ENCODE peak calls at places on chromosomes 1 and 21, in seven cellular contexts. P is amygdala; A is stimulated activated CD4-positive, alpha-beta T cell treated with anti-CD3 and anti-CD28 coated beads, Interleukin-12 subunit alpha, Interleukin-12 subunit beta, amount 100 ng/mL, for 4 hours; S is naive thymus-derived CD8-positive, alpha-beta T cell; H is stimulated activated CD8-positive, alpha-beta memory T cell treated with anti-CD3 and anti-CD28 coated beads, Interleukin-4, amount 100 ng/mL, for 1 hour; U is effector memory CD4-positive, alpha-beta T cell; W is HFFc6. O is an unnamed sample.

GRCh38 chr21:32604484-32604883 is 7.7 kb downstream of the CFAP298 start:
- DNase-seq in P (no peak), A (no peak), S (no peak), H (no peak), U (no peak), W (no peak), O (no peak)

GRCh38 chr1:41566969-41567368 is 82.5 kb upstream of the EDN2 start:
- DNase-seq in P (no peak), A (no peak), S (no peak), H (no peak), U (no peak), W (no peak), O (no peak)

GRCh38 chr1:203600782-203601513 is 25.7 kb upstream of the ATP2B4 start:
- DNase-seq in P (no peak), A (no peak), S (no peak), H (no peak), U (no peak), W (no peak), O (no peak)

GRCh38 chr1:72435025-72435424 is 152.7 kb upstream of the NEGR1 start:
- DNase-seq in P (no peak), A (no peak), S (no peak), H (no peak), U (no peak), W (peak), O (peak)

GRCh38 chr1:43944860-43945259 is 1.9 kb upstream of the IPO13 start:
- DNase-seq in P (no peak), A (no peak), S (no peak), H (no peak), U (no peak), W (no peak), O (no peak)

GRCh38 chr1:79745928-79746327 is 739.4 kb upstream of the ADGRL4 start:
- DNase-seq in P (no peak), A (no peak), S (no peak), H (no peak), U (no peak), W (no peak), O (peak)

GRCh38 chr1:109792056-109792831 is 28.5 kb upstream of the EPS8L3 start:
- DNase-seq in P (peak), A (no peak), S (no peak), H (no peak), U (no peak), W (peak), O (peak)

GRCh38 chr1:26021647-26022403 is at the start of gene EXTL1:
- DNase-seq in P (peak), A (no peak), S (no peak), H (no peak), U (no peak), W (peak), O (no peak)

GRCh38 chr1:245495681-245496080 is 340.9 kb downstream of the KIF26B start:
- DNase-seq in P (no peak), A (no peak), S (no peak), H (no peak), U (no peak), W (no peak), O (no peak)

GRCh38 chr1:242847390-242847993 is 323.0 kb upstream of the PLD5 start:
- DNase-seq in P (no peak), A (no peak), S (no peak), H (no peak), U (no peak), W (peak), O (peak)

GRCh38 chr1:16628361-16629111 is 15.2 kb upstream of the NBPF1 start:
- DNase-seq in P (no peak), A (no peak), S (no peak), H (no peak), U (no peak), W (no peak), O (no peak)

GRCh38 chr1:243930822-243931671 is 81.0 kb upstream of the AKT3 start:
- DNase-seq in P (no peak), A (no peak), S (no peak), H (no peak), U (no peak), W (no peak), O (no peak)

GRCh38 chr21:26070822-26071425 is 99.6 kb downstream of the APP start:
- DNase-seq in P (no peak), A (peak), S (no peak), H (no peak), U (no peak), W (peak), O (peak)

GRCh38 chr1:13752852-13753251 is 52.9 kb downstream of the PRDM2 start:
- DNase-seq in P (no peak), A (no peak), S (no peak), H (no peak), U (no peak), W (no peak), O (no peak)

GRCh38 chr1:19338323-19338762 is 26.2 kb downstream of the SLC66A1 start:
- DNase-seq in P (no peak), A (no peak), S (no peak), H (no peak), U (no peak), W (no peak), O (no peak)

GRCh38 chr1:91529856-91530255 is 29.2 kb downstream of the CDC7 start:
- DNase-seq in P (no peak), A (no peak), S (no peak), H (no peak), U (no peak), W (peak), O (peak)

GRCh38 chr1:174074757-174075156 is 52.6 kb upstream of the RC3H1 start:
- DNase-seq in P (no peak), A (no peak), S (no peak), H (no peak), U (no peak), W (peak), O (peak)

GRCh38 chr1:5572794-5573193 is 419.4 kb downstream of the NPHP4 start:
- DNase-seq in P (no peak), A (no peak), S (no peak), H (no peak), U (no peak), W (no peak), O (no peak)

GRCh38 chr1:86845514-86845913 is 68.4 kb downstream of the SELENOF start:
- DNase-seq in P (no peak), A (no peak), S (no peak), H (no peak), U (no peak), W (no peak), O (no peak)

GRCh38 chr1:18365099-18365705 is 115.5 kb upstream of the KLHDC7A start:
- DNase-seq in P (no peak), A (no peak), S (no peak), H (no peak), U (no peak), W (no peak), O (no peak)

GRCh38 chr1:53739109-53739681 is at the start of gene GLIS1:
- DNase-seq in P (peak), A (peak), S (peak), H (no peak), U (no peak), W (peak), O (peak)

GRCh38 chr21:14319805-14320204 is 63.1 kb downstream of the HSPA13 start:
- DNase-seq in P (no peak), A (no peak), S (no peak), H (no peak), U (no peak), W (no peak), O (no peak)

GRCh38 chr1:164320780-164321683 is 238.0 kb upstream of the PBX1 start:
- DNase-seq in P (no peak), A (no peak), S (no peak), H (no peak), U (no peak), W (no peak), O (no peak)

GRCh38 chr1:52098139-52098871 is 42.2 kb downstream of the BTF3L4 start:
- DNase-seq in P (no peak), A (no peak), S (no peak), H (no peak), U (no peak), W (no peak), O (no peak)

GRCh38 chr1:8816831-8817412 is 518 bp downstream of the RERE start:
- DNase-seq in P (peak), A (peak), S (peak), H (no peak), U (no peak), W (peak), O (peak)

GRCh38 chr21:31108969-31109368 is 70.7 kb upstream of the KRTAP19-8 start:
- DNase-seq in P (no peak), A (no peak), S (no peak), H (no peak), U (no peak), W (no peak), O (peak)

GRCh38 chr1:226409392-226409791 is 1.5 kb upstream of the PARP1 start:
- DNase-seq in P (no peak), A (no peak), S (no peak), H (no peak), U (no peak), W (no peak), O (no peak)

GRCh38 chr1:228149341-228150020 is at the start of gene GJC2:
- DNase-seq in P (peak), A (no peak), S (no peak), H (no peak), U (no peak), W (no peak), O (no peak)

GRCh38 chr1:201305815-201306214 is 22.5 kb downstream of the PKP1 start:
- DNase-seq in P (no peak), A (no peak), S (no peak), H (no peak), U (no peak), W (no peak), O (no peak)

GRCh38 chr1:32334864-32335618 is 992 bp downstream of the MARCKSL1 start:
- DNase-seq in P (peak), A (peak), S (peak), H (no peak), U (peak), W (no peak), O (peak)

GRCh38 chr1:155940531-155940992 is 876 bp upstream of the RXFP4 start:
- DNase-seq in P (no peak), A (no peak), S (no peak), H (no peak), U (no peak), W (peak), O (peak)

GRCh38 chr1:223062177-223062576 is 80.9 kb downstream of the TLR5 start:
- DNase-seq in P (no peak), A (no peak), S (no peak), H (no peak), U (no peak), W (no peak), O (peak)

GRCh38 chr1:18396247-18396646 is 84.5 kb upstream of the KLHDC7A start:
- DNase-seq in P (no peak), A (no peak), S (no peak), H (no peak), U (no peak), W (peak), O (peak)

GRCh38 chr1:206479164-206480125 is 9.2 kb downstream of the IKBKE start:
- DNase-seq in P (peak), A (peak), S (peak), H (peak), U (peak), W (peak), O (peak)

GRCh38 chr1:28139033-28139712 is 37.3 kb downstream of the PTAFR start:
- DNase-seq in P (no peak), A (no peak), S (no peak), H (no peak), U (no peak), W (peak), O (peak)

GRCh38 chr1:172002725-172003345 is 161.5 kb downstream of the DNM3 start:
- DNase-seq in P (no peak), A (no peak), S (no peak), H (no peak), U (no peak), W (peak), O (peak)

GRCh38 chr21:44871576-44872265 is 1.8 kb downstream of the PTTG1IP start:
- DNase-seq in P (no peak), A (no peak), S (no peak), H (no peak), U (no peak), W (peak), O (peak)

GRCh38 chr1:19811206-19811851 is 3.8 kb downstream of the RNF186 start:
- DNase-seq in P (no peak), A (peak), S (no peak), H (no peak), U (no peak), W (peak), O (peak)

O was measured in PC-3.